ENCODE peak calls at places on chromosome 16, in seven cellular contexts. One of them, this sample, is unnamed. For H3K36me3, the result is how much of the 10 kb centered on the place peaks cover.

GRCh38 chr16:59192551-59193199 is 458.6 kb upstream of the GOT2 start:
- DNase-seq in heart left ventricle: no peak
- DNase-seq in lung: no peak
- DNase-seq in tibial artery: no peak
- DNase-seq in right lobe of liver: no peak
- DNase-seq in brain microvascular endothelial cell: peak
- DNase-seq in mucosa of descending colon: peak
- DNase-seq in this sample: no peak

GRCh38 chr16:27721548-27722265 is 171.8 kb downstream of the KATNIP start:
- DNase-seq in lung: peak
- DNase-seq in tibial artery: peak
- DNase-seq in brain microvascular endothelial cell: peak
- DNase-seq in mucosa of descending colon: peak
- DNase-seq in heart left ventricle: peak
- DNase-seq in right lobe of liver: no peak
- DNase-seq in this sample: peak

GRCh38 chr16:27650073-27650701 is 100.2 kb downstream of the KATNIP start:
- DNase-seq in brain microvascular endothelial cell: no peak
- DNase-seq in lung: no peak
- DNase-seq in mucosa of descending colon: peak
- DNase-seq in tibial artery: no peak
- DNase-seq in right lobe of liver: no peak
- DNase-seq in heart left ventricle: no peak
- DNase-seq in this sample: no peak

GRCh38 chr16:7548796-7549318 is 216.2 kb downstream of the RBFOX1 start:
- DNase-seq in tibial artery: no peak
- DNase-seq in heart left ventricle: no peak
- DNase-seq in brain microvascular endothelial cell: no peak
- DNase-seq in mucosa of descending colon: no peak
- DNase-seq in right lobe of liver: no peak
- DNase-seq in lung: no peak
- DNase-seq in this sample: no peak

GRCh38 chr16:6341993-6342392 is 990.7 kb upstream of the RBFOX1 start:
- DNase-seq in mucosa of descending colon: no peak
- DNase-seq in lung: no peak
- DNase-seq in brain microvascular endothelial cell: no peak
- DNase-seq in heart left ventricle: no peak
- DNase-seq in tibial artery: no peak
- DNase-seq in right lobe of liver: no peak
- DNase-seq in this sample: no peak

GRCh38 chr16:974606-975312 is 4.0 kb upstream of the LMF1 start:
- DNase-seq in right lobe of liver: peak
- DNase-seq in lung: no peak
- DNase-seq in heart left ventricle: no peak
- DNase-seq in brain microvascular endothelial cell: no peak
- DNase-seq in mucosa of descending colon: no peak
- DNase-seq in tibial artery: no peak
- DNase-seq in this sample: no peak

GRCh38 chr16:30399435-30400186 is 4.4 kb downstream of the ZNF48 start:
- DNase-seq in right lobe of liver: no peak
- DNase-seq in mucosa of descending colon: no peak
- DNase-seq in brain microvascular endothelial cell: no peak
- DNase-seq in lung: no peak
- DNase-seq in tibial artery: no peak
- DNase-seq in heart left ventricle: no peak
- DNase-seq in this sample: no peak

GRCh38 chr16:27495191-27495590 is 54.5 kb downstream of the GTF3C1 start:
- DNase-seq in right lobe of liver: no peak
- DNase-seq in mucosa of descending colon: peak
- DNase-seq in tibial artery: no peak
- DNase-seq in heart left ventricle: no peak
- DNase-seq in lung: peak
- DNase-seq in brain microvascular endothelial cell: no peak
- DNase-seq in this sample: no peak

GRCh38 chr16:88303890-88304819 is 78.6 kb upstream of the ZNF469 start:
- DNase-seq in heart left ventricle: peak
- DNase-seq in tibial artery: no peak
- DNase-seq in right lobe of liver: peak
- DNase-seq in lung: peak
- DNase-seq in mucosa of descending colon: no peak
- DNase-seq in brain microvascular endothelial cell: peak
- DNase-seq in this sample: no peak

GRCh38 chr16:50673496-50674275 is 7.4 kb downstream of the SNX20 start:
- DNase-seq in right lobe of liver: no peak
- DNase-seq in lung: no peak
- DNase-seq in mucosa of descending colon: no peak
- DNase-seq in brain microvascular endothelial cell: no peak
- DNase-seq in tibial artery: no peak
- DNase-seq in heart left ventricle: no peak
- DNase-seq in this sample: no peak

GRCh38 chr16:27792486-27793275 is 242.7 kb downstream of the KATNIP start:
- DNase-seq in lung: no peak
- DNase-seq in right lobe of liver: no peak
- DNase-seq in tibial artery: no peak
- DNase-seq in mucosa of descending colon: no peak
- DNase-seq in heart left ventricle: peak
- DNase-seq in brain microvascular endothelial cell: peak
- DNase-seq in this sample: no peak

GRCh38 chr16:49575352-49576172 is 202.0 kb downstream of the C16orf78 start:
- DNase-seq in tibial artery: peak
- DNase-seq in mucosa of descending colon: peak
- DNase-seq in heart left ventricle: peak
- DNase-seq in right lobe of liver: peak
- DNase-seq in brain microvascular endothelial cell: no peak
- DNase-seq in lung: no peak
- DNase-seq in this sample: peak

GRCh38 chr16:21167360-21167759 is 8.9 kb downstream of the LDAF1 start:
- DNase-seq in brain microvascular endothelial cell: peak
- DNase-seq in lung: no peak
- DNase-seq in mucosa of descending colon: no peak
- DNase-seq in right lobe of liver: no peak
- DNase-seq in heart left ventricle: no peak
- DNase-seq in tibial artery: no peak
- DNase-seq in this sample: no peak

GRCh38 chr16:30371248-30371816 is 1.0 kb upstream of the TBC1D10B start:
- DNase-seq in tibial artery: no peak
- DNase-seq in mucosa of descending colon: no peak
- DNase-seq in right lobe of liver: no peak
- DNase-seq in heart left ventricle: no peak
- DNase-seq in brain microvascular endothelial cell: no peak
- DNase-seq in lung: no peak
- DNase-seq in this sample: no peak

GRCh38 chr16:52557236-52557635 is 10.3 kb upstream of the TOX3 start:
- DNase-seq in brain microvascular endothelial cell: no peak
- DNase-seq in tibial artery: no peak
- DNase-seq in lung: no peak
- DNase-seq in heart left ventricle: no peak
- DNase-seq in mucosa of descending colon: peak
- DNase-seq in right lobe of liver: no peak
- DNase-seq in this sample: no peak

GRCh38 chr16:52556083-52556482 is 9.1 kb upstream of the TOX3 start:
- DNase-seq in right lobe of liver: no peak
- DNase-seq in heart left ventricle: no peak
- DNase-seq in brain microvascular endothelial cell: no peak
- DNase-seq in lung: no peak
- DNase-seq in tibial artery: no peak
- DNase-seq in mucosa of descending colon: no peak
- DNase-seq in this sample: no peak

GRCh38 chr16:52555572-52555971 is 8.6 kb upstream of the TOX3 start:
- DNase-seq in right lobe of liver: no peak
- DNase-seq in tibial artery: no peak
- DNase-seq in lung: no peak
- DNase-seq in brain microvascular endothelial cell: no peak
- DNase-seq in mucosa of descending colon: no peak
- DNase-seq in heart left ventricle: no peak
- DNase-seq in this sample: no peak

GRCh38 chr16:52561910-52562741 is 15.2 kb upstream of the TOX3 start:
- DNase-seq in lung: peak
- DNase-seq in right lobe of liver: peak
- DNase-seq in heart left ventricle: no peak
- DNase-seq in brain microvascular endothelial cell: no peak
- DNase-seq in tibial artery: no peak
- DNase-seq in mucosa of descending colon: peak
- DNase-seq in this sample: no peak

GRCh38 chr16:52558448-52558847 is 11.5 kb upstream of the TOX3 start:
- DNase-seq in lung: no peak
- DNase-seq in right lobe of liver: no peak
- DNase-seq in heart left ventricle: no peak
- DNase-seq in tibial artery: no peak
- DNase-seq in mucosa of descending colon: no peak
- DNase-seq in brain microvascular endothelial cell: no peak
- DNase-seq in this sample: no peak
- H3K36me3 ChIP-seq in lung: under half
- H3K36me3 ChIP-seq in right lobe of liver: under half
- H3K36me3 ChIP-seq in heart left ventricle: under half
- H3K36me3 ChIP-seq in tibial artery: under half
- H3K36me3 ChIP-seq in mucosa of descending colon: under half
- H3K36me3 ChIP-seq in brain microvascular endothelial cell: under half
- H3K36me3 ChIP-seq in this sample: under half

DNA sequence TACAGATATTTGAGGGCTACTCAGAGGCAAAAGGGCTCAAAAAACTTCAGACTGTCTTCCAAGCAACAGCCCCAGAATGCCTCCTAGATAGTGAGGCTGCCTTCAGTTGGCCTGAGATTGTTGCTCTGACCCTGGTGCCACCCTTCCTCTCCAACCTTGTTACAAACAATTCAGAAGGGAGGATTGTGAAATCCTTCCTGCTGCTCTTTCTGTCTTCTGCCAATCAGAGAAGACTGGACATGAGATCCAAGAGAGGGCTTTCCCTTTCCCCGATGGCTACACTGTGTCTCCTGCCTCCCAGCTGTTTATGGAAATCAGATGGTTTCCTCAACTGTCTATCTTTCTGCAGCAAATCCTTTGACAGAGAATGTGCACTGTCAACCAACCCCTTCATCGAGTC is 419.9 kb downstream of the CDH13 start:
- DNase-seq in right lobe of liver: no peak
- DNase-seq in heart left ventricle: no peak
- DNase-seq in tibial artery: no peak
- DNase-seq in mucosa of descending colon: no peak
- DNase-seq in lung: no peak
- DNase-seq in brain microvascular endothelial cell: no peak
- DNase-seq in this sample: no peak
- H3K4me3 ChIP-seq in right lobe of liver: no peak
- H3K4me3 ChIP-seq in heart left ventricle: no peak
- H3K4me3 ChIP-seq in tibial artery: no peak
- H3K4me3 ChIP-seq in mucosa of descending colon: no peak
- H3K4me3 ChIP-seq in lung: no peak
- H3K4me3 ChIP-seq in brain microvascular endothelial cell: no peak
- H3K4me3 ChIP-seq in this sample: no peak

GRCh38 chr16:2467301-2468141 is 3.6 kb upstream of the NTN3 start:
- DNase-seq in mucosa of descending colon: peak
- DNase-seq in right lobe of liver: peak
- DNase-seq in brain microvascular endothelial cell: peak
- DNase-seq in lung: no peak
- DNase-seq in heart left ventricle: peak
- DNase-seq in tibial artery: peak
- DNase-seq in this sample: peak
- TF ChIP-seq CTCF in mucosa of descending colon: no peak
- TF ChIP-seq CTCF in right lobe of liver: no peak
- TF ChIP-seq CTCF in brain microvascular endothelial cell: peak
- TF ChIP-seq CTCF in lung: no peak
- TF ChIP-seq CTCF in heart left ventricle: no peak
- TF ChIP-seq CTCF in tibial artery: no peak
- TF ChIP-seq CTCF in this sample: no peak

GRCh38 chr16:81775570-81775969 is 3.5 kb upstream of the PLCG2 start:
- DNase-seq in right lobe of liver: no peak
- DNase-seq in tibial artery: no peak
- DNase-seq in brain microvascular endothelial cell: no peak
- DNase-seq in heart left ventricle: no peak
- DNase-seq in lung: no peak
- DNase-seq in mucosa of descending colon: no peak
- DNase-seq in this sample: no peak

GRCh38 chr16:81767987-81768592 is 11.0 kb upstream of the PLCG2 start:
- DNase-seq in brain microvascular endothelial cell: no peak
- DNase-seq in tibial artery: no peak
- DNase-seq in lung: no peak
- DNase-seq in heart left ventricle: no peak
- DNase-seq in right lobe of liver: no peak
- DNase-seq in mucosa of descending colon: peak
- DNase-seq in this sample: no peak

GRCh38 chr16:81774348-81774747 is 4.7 kb upstream of the PLCG2 start:
- DNase-seq in heart left ventricle: no peak
- DNase-seq in right lobe of liver: no peak
- DNase-seq in brain microvascular endothelial cell: no peak
- DNase-seq in mucosa of descending colon: no peak
- DNase-seq in lung: no peak
- DNase-seq in tibial artery: no peak
- DNase-seq in this sample: peak

GRCh38 chr16:81765111-81765919 is 13.8 kb upstream of the PLCG2 start:
- DNase-seq in mucosa of descending colon: no peak
- DNase-seq in tibial artery: no peak
- DNase-seq in right lobe of liver: no peak
- DNase-seq in lung: peak
- DNase-seq in heart left ventricle: no peak
- DNase-seq in brain microvascular endothelial cell: no peak
- DNase-seq in this sample: no peak

GRCh38 chr16:81770008-81770407 is 9.1 kb upstream of the PLCG2 start:
- DNase-seq in mucosa of descending colon: no peak
- DNase-seq in heart left ventricle: no peak
- DNase-seq in tibial artery: no peak
- DNase-seq in right lobe of liver: no peak
- DNase-seq in lung: no peak
- DNase-seq in brain microvascular endothelial cell: no peak
- DNase-seq in this sample: no peak
- H3K36me3 ChIP-seq in mucosa of descending colon: under half
- H3K36me3 ChIP-seq in heart left ventricle: under half
- H3K36me3 ChIP-seq in tibial artery: under half
- H3K36me3 ChIP-seq in right lobe of liver: under half
- H3K36me3 ChIP-seq in lung: under half
- H3K36me3 ChIP-seq in brain microvascular endothelial cell: under half
- H3K36me3 ChIP-seq in this sample: under half

DNA sequence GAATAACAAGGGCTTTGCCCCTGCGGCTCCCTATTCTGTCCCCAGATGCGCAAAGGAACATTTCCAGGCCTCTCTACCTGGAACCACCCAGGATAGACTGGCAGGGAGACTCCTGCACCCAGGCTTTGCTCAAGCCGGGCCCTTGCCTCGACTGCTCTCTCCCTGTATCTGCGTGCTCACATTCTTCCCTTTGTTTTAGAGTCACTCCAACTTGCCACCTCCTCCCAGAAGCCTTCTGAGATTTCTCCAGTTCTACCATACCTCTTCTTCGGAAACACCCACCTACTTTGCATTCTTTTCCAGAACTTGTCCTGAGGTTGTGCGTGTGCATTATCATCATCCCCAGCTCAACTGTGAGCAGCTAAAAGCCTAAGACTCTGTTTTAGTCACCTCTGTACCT is 3.0 kb downstream of the CES5A start:
- DNase-seq in right lobe of liver: no peak
- DNase-seq in lung: no peak
- DNase-seq in mucosa of descending colon: no peak
- DNase-seq in tibial artery: no peak
- DNase-seq in heart left ventricle: no peak
- DNase-seq in brain microvascular endothelial cell: no peak
- DNase-seq in this sample: no peak
- H3K4me3 ChIP-seq in right lobe of liver: no peak
- H3K4me3 ChIP-seq in lung: no peak
- H3K4me3 ChIP-seq in mucosa of descending colon: no peak
- H3K4me3 ChIP-seq in tibial artery: no peak
- H3K4me3 ChIP-seq in heart left ventricle: no peak
- H3K4me3 ChIP-seq in brain microvascular endothelial cell: no peak
- H3K4me3 ChIP-seq in this sample: no peak

GRCh38 chr16:4290236-4290830 is 17.5 kb upstream of the TFAP4 start:
- DNase-seq in brain microvascular endothelial cell: peak
- DNase-seq in tibial artery: no peak
- DNase-seq in lung: peak
- DNase-seq in right lobe of liver: peak
- DNase-seq in heart left ventricle: no peak
- DNase-seq in mucosa of descending colon: no peak
- DNase-seq in this sample: no peak
- TF ChIP-seq CTCF in brain microvascular endothelial cell: peak
- TF ChIP-seq CTCF in tibial artery: peak
- TF ChIP-seq CTCF in lung: no peak
- TF ChIP-seq CTCF in right lobe of liver: no peak
- TF ChIP-seq CTCF in heart left ventricle: no peak
- TF ChIP-seq CTCF in mucosa of descending colon: no peak
- TF ChIP-seq CTCF in this sample: no peak

This sample was measured in heart right ventricle.